ENCODE peak calls at places on chromosomes 11 and 22, in six cellular contexts. One of them, this sample, is unnamed.

GRCh38 chr22:32423664-32424063 is 11.6 kb upstream of the RTCB start:
- DNase-seq in H9: no peak
- DNase-seq in thoracic aorta: no peak
- DNase-seq in astrocyte of the spinal cord: no peak
- DNase-seq in sigmoid colon: no peak
- DNase-seq in uterus: no peak
- DNase-seq in this sample: no peak

GRCh38 chr22:49920859-49921258 is 2.4 kb downstream of the CRELD2 start:
- DNase-seq in astrocyte of the spinal cord: no peak
- DNase-seq in H9: no peak
- DNase-seq in uterus: no peak
- DNase-seq in sigmoid colon: no peak
- DNase-seq in thoracic aorta: no peak
- DNase-seq in this sample: no peak

GRCh38 chr11:2943711-2944118 is 14.5 kb upstream of the PHLDA2 start:
- DNase-seq in astrocyte of the spinal cord: no peak
- DNase-seq in H9: no peak
- DNase-seq in sigmoid colon: no peak
- DNase-seq in uterus: no peak
- DNase-seq in thoracic aorta: no peak
- DNase-seq in this sample: no peak

GRCh38 chr11:34065505-34066203 is 14.1 kb downstream of the CAPRIN1 start:
- DNase-seq in H9: peak
- DNase-seq in uterus: no peak
- DNase-seq in sigmoid colon: no peak
- DNase-seq in astrocyte of the spinal cord: peak
- DNase-seq in thoracic aorta: no peak
- DNase-seq in this sample: no peak

GRCh38 chr11:127106142-127106541 is 105.6 kb upstream of the KIRREL3 start:
- DNase-seq in thoracic aorta: no peak
- DNase-seq in astrocyte of the spinal cord: no peak
- DNase-seq in uterus: no peak
- DNase-seq in H9: no peak
- DNase-seq in sigmoid colon: no peak
- DNase-seq in this sample: no peak

GRCh38 chr22:35582861-35583670 is 34.1 kb downstream of the MB start:
- DNase-seq in astrocyte of the spinal cord: peak
- DNase-seq in uterus: peak
- DNase-seq in sigmoid colon: peak
- DNase-seq in thoracic aorta: no peak
- DNase-seq in H9: peak
- DNase-seq in this sample: no peak

GRCh38 chr11:26964335-26964734 is 29.6 kb upstream of the FIBIN start:
- DNase-seq in uterus: no peak
- DNase-seq in thoracic aorta: no peak
- DNase-seq in H9: no peak
- DNase-seq in sigmoid colon: no peak
- DNase-seq in astrocyte of the spinal cord: no peak
- DNase-seq in this sample: no peak

GRCh38 chr22:26259510-26259909 is 90.2 kb downstream of the SEZ6L start:
- DNase-seq in H9: peak
- DNase-seq in sigmoid colon: no peak
- DNase-seq in astrocyte of the spinal cord: peak
- DNase-seq in thoracic aorta: no peak
- DNase-seq in uterus: no peak
- DNase-seq in this sample: no peak

GRCh38 chr11:67269401-67270255 is 3.4 kb downstream of the GRK2 start:
- DNase-seq in thoracic aorta: no peak
- DNase-seq in uterus: peak
- DNase-seq in astrocyte of the spinal cord: no peak
- DNase-seq in sigmoid colon: peak
- DNase-seq in H9: no peak
- DNase-seq in this sample: no peak

GRCh38 chr11:11706022-11706421 is 84.2 kb upstream of the GALNT18 start:
- DNase-seq in H9: peak
- DNase-seq in sigmoid colon: peak
- DNase-seq in astrocyte of the spinal cord: no peak
- DNase-seq in uterus: no peak
- DNase-seq in thoracic aorta: no peak
- DNase-seq in this sample: no peak

GRCh38 chr11:102367364-102367763 is 20.4 kb downstream of the BIRC2 start:
- DNase-seq in H9: no peak
- DNase-seq in astrocyte of the spinal cord: peak
- DNase-seq in thoracic aorta: no peak
- DNase-seq in uterus: no peak
- DNase-seq in sigmoid colon: no peak
- DNase-seq in this sample: no peak

GRCh38 chr22:39800790-39801540 is 92.6 kb downstream of the ENTHD1 start:
- DNase-seq in H9: no peak
- DNase-seq in thoracic aorta: no peak
- DNase-seq in sigmoid colon: no peak
- DNase-seq in uterus: no peak
- DNase-seq in astrocyte of the spinal cord: no peak
- DNase-seq in this sample: no peak

GRCh38 chr22:48754611-48755331 is 1072.9 kb downstream of the BRD1 start:
- DNase-seq in astrocyte of the spinal cord: no peak
- DNase-seq in thoracic aorta: no peak
- DNase-seq in sigmoid colon: peak
- DNase-seq in uterus: no peak
- DNase-seq in H9: no peak
- DNase-seq in this sample: peak

GRCh38 chr11:111944139-111944538 is 7.0 kb downstream of the DIXDC1 start:
- DNase-seq in sigmoid colon: no peak
- DNase-seq in astrocyte of the spinal cord: peak
- DNase-seq in uterus: no peak
- DNase-seq in H9: no peak
- DNase-seq in thoracic aorta: no peak
- DNase-seq in this sample: peak

GRCh38 chr22:19872779-19873137 is 18.1 kb upstream of the GNB1L start:
- DNase-seq in thoracic aorta: no peak
- DNase-seq in H9: peak
- DNase-seq in sigmoid colon: no peak
- DNase-seq in uterus: peak
- DNase-seq in astrocyte of the spinal cord: no peak
- DNase-seq in this sample: no peak

GRCh38 chr11:114960117-114960516 is 281.8 kb downstream of the NXPE2 start:
- DNase-seq in astrocyte of the spinal cord: no peak
- DNase-seq in thoracic aorta: no peak
- DNase-seq in sigmoid colon: no peak
- DNase-seq in uterus: no peak
- DNase-seq in H9: no peak
- DNase-seq in this sample: no peak

GRCh38 chr11:57456960-57457642 is 3.2 kb upstream of the RTN4RL2 start:
- DNase-seq in uterus: peak
- DNase-seq in sigmoid colon: peak
- DNase-seq in thoracic aorta: peak
- DNase-seq in astrocyte of the spinal cord: peak
- DNase-seq in H9: peak
- DNase-seq in this sample: peak

GRCh38 chr11:10654211-10655150 is 39.1 kb downstream of the IRAG1 start:
- DNase-seq in astrocyte of the spinal cord: peak
- DNase-seq in uterus: no peak
- DNase-seq in thoracic aorta: no peak
- DNase-seq in H9: no peak
- DNase-seq in sigmoid colon: peak
- DNase-seq in this sample: no peak

GRCh38 chr11:45399166-45399565 is 113.0 kb upstream of the SYT13 start:
- DNase-seq in sigmoid colon: no peak
- DNase-seq in astrocyte of the spinal cord: no peak
- DNase-seq in uterus: no peak
- DNase-seq in thoracic aorta: no peak
- DNase-seq in H9: no peak
- DNase-seq in this sample: no peak

GRCh38 chr11:65254724-65255123 is 7.0 kb upstream of the POLA2 start:
- DNase-seq in astrocyte of the spinal cord: no peak
- DNase-seq in uterus: no peak
- DNase-seq in H9: no peak
- DNase-seq in thoracic aorta: no peak
- DNase-seq in sigmoid colon: no peak
- DNase-seq in this sample: no peak

GRCh38 chr11:65246506-65246905 is 15.3 kb upstream of the POLA2 start:
- DNase-seq in sigmoid colon: no peak
- DNase-seq in thoracic aorta: no peak
- DNase-seq in uterus: no peak
- DNase-seq in H9: no peak
- DNase-seq in astrocyte of the spinal cord: no peak
- DNase-seq in this sample: no peak

GRCh38 chr11:65251476-65251875 is 10.3 kb upstream of the POLA2 start:
- DNase-seq in H9: no peak
- DNase-seq in sigmoid colon: no peak
- DNase-seq in uterus: no peak
- DNase-seq in thoracic aorta: no peak
- DNase-seq in astrocyte of the spinal cord: no peak
- DNase-seq in this sample: no peak
- TF ChIP-seq CTCF in H9: no peak
- TF ChIP-seq CTCF in sigmoid colon: no peak
- TF ChIP-seq CTCF in uterus: no peak
- TF ChIP-seq CTCF in thoracic aorta: no peak
- TF ChIP-seq CTCF in astrocyte of the spinal cord: no peak
- TF ChIP-seq CTCF in this sample: no peak

GRCh38 chr11:108206171-108206570 is 16.3 kb downstream of the NPAT start:
- DNase-seq in uterus: no peak
- DNase-seq in sigmoid colon: no peak
- DNase-seq in thoracic aorta: no peak
- DNase-seq in astrocyte of the spinal cord: no peak
- DNase-seq in H9: no peak
- DNase-seq in this sample: no peak

GRCh38 chr11:108204376-108204775 is 18.1 kb downstream of the NPAT start:
- DNase-seq in thoracic aorta: no peak
- DNase-seq in H9: no peak
- DNase-seq in sigmoid colon: no peak
- DNase-seq in uterus: no peak
- DNase-seq in astrocyte of the spinal cord: no peak
- DNase-seq in this sample: no peak

GRCh38 chr11:108204918-108205499 is 17.4 kb downstream of the NPAT start:
- DNase-seq in H9: no peak
- DNase-seq in astrocyte of the spinal cord: no peak
- DNase-seq in thoracic aorta: no peak
- DNase-seq in uterus: no peak
- DNase-seq in sigmoid colon: no peak
- DNase-seq in this sample: no peak

GRCh38 chr11:108207683-108208060 is 14.8 kb downstream of the NPAT start:
- DNase-seq in uterus: no peak
- DNase-seq in astrocyte of the spinal cord: no peak
- DNase-seq in H9: no peak
- DNase-seq in thoracic aorta: no peak
- DNase-seq in sigmoid colon: no peak
- DNase-seq in this sample: no peak

GRCh38 chr11:108206969-108207682 is 15.3 kb downstream of the NPAT start:
- DNase-seq in uterus: no peak
- DNase-seq in astrocyte of the spinal cord: no peak
- DNase-seq in sigmoid colon: no peak
- DNase-seq in H9: no peak
- DNase-seq in thoracic aorta: no peak
- DNase-seq in this sample: no peak
- TF ChIP-seq CTCF in uterus: no peak
- TF ChIP-seq CTCF in astrocyte of the spinal cord: no peak
- TF ChIP-seq CTCF in sigmoid colon: no peak
- TF ChIP-seq CTCF in H9: no peak
- TF ChIP-seq CTCF in thoracic aorta: no peak
- TF ChIP-seq CTCF in this sample: no peak

GRCh38 chr22:18068991-18069390 is 8.8 kb upstream of the PEX26 start:
- DNase-seq in uterus: no peak
- DNase-seq in H9: no peak
- DNase-seq in astrocyte of the spinal cord: no peak
- DNase-seq in thoracic aorta: no peak
- DNase-seq in sigmoid colon: no peak
- DNase-seq in this sample: no peak

GRCh38 chr22:18068381-18068988 is 9.3 kb upstream of the PEX26 start:
- DNase-seq in astrocyte of the spinal cord: no peak
- DNase-seq in H9: no peak
- DNase-seq in sigmoid colon: no peak
- DNase-seq in thoracic aorta: no peak
- DNase-seq in uterus: peak
- DNase-seq in this sample: no peak

GRCh38 chr22:18071968-18072310 is 5.9 kb upstream of the PEX26 start:
- DNase-seq in sigmoid colon: no peak
- DNase-seq in astrocyte of the spinal cord: no peak
- DNase-seq in H9: no peak
- DNase-seq in thoracic aorta: no peak
- DNase-seq in uterus: no peak
- DNase-seq in this sample: no peak

GRCh38 chr22:18070041-18070440 is 7.7 kb upstream of the PEX26 start:
- DNase-seq in sigmoid colon: no peak
- DNase-seq in thoracic aorta: no peak
- DNase-seq in H9: no peak
- DNase-seq in astrocyte of the spinal cord: no peak
- DNase-seq in uterus: no peak
- DNase-seq in this sample: no peak

DNA sequence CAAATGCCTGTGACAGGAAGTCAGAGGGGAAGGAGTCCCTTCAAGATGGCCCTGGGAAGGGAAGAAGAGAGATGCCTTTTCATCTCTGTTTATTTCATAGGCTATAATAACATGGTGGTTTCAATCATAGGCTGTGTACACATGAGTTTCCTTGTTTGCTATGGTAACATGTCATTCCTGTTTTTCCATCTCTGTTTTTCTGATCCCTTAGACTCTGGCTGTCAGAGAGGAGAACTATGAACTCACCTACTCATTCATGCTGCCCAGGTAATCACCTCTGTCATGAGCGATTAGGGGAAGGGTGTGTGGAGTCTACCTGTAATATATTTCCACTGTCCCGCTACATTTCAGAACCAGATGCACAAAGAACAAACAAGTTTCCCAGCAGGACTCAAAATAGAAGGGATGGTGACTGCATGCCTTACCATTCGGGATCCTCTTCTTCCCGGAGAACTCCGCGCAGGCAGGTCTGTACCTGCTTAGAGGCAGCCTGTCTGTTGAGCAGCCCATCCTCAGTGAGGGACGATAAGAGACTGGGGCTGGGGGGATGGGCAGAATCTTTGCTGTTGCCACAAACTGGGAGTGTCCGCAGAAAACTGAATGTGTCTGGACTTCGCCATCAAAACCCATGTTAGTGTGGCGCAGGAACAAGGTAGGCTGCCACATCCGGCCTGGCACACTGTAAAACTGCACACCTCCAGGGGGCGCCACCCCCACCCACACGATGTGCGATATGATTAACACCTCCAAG is 7.1 kb upstream of the PEX26 start:
- DNase-seq in uterus: no peak
- DNase-seq in astrocyte of the spinal cord: no peak
- DNase-seq in sigmoid colon: no peak
- DNase-seq in thoracic aorta: no peak
- DNase-seq in H9: no peak
- DNase-seq in this sample: no peak
- TF ChIP-seq CTCF in uterus: no peak
- TF ChIP-seq CTCF in astrocyte of the spinal cord: peak
- TF ChIP-seq CTCF in sigmoid colon: no peak
- TF ChIP-seq CTCF in thoracic aorta: no peak
- TF ChIP-seq CTCF in H9: peak
- TF ChIP-seq CTCF in this sample: peak

DNA sequence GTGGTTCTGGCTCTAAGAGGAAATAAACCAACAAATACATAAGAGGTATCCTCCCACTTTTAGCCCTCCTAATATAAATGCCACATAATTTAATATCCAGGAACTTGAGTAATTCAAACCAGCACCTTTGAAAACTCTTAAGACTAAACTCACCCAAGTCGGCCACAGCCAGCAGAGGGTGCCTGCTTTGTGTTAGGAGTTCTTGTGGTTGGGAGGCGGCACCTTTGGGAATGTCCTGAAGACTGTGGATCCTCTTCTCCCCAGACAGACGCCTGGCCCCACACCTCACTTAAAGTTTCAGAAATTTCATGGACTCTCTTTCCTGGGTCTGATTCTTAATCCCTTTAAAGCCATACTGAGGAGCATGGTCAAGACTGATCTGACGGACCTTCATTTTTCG is 169.0 kb downstream of the TBC1D22A start:
- DNase-seq in astrocyte of the spinal cord: peak
- DNase-seq in uterus: no peak
- DNase-seq in sigmoid colon: no peak
- DNase-seq in thoracic aorta: no peak
- DNase-seq in H9: no peak
- DNase-seq in this sample: peak
- TF ChIP-seq CTCF in astrocyte of the spinal cord: peak
- TF ChIP-seq CTCF in uterus: no peak
- TF ChIP-seq CTCF in sigmoid colon: no peak
- TF ChIP-seq CTCF in thoracic aorta: no peak
- TF ChIP-seq CTCF in H9: peak
- TF ChIP-seq CTCF in this sample: peak